ENCODE peak calls at places on chromosomes 1 and 21, in seven cellular contexts. One of them, this sample, is unnamed.

GRCh38 chr1:195745170-195746009 is 862.9 kb downstream of the KCNT2 start:
- DNase-seq in IMR-90: peak; percentile 61
- DNase-seq in esophagus squamous epithelium: no peak
- DNase-seq in effector CD4-positive, alpha-beta T cell: no peak
- DNase-seq in iris pigment epithelial cell: peak; percentile 8
- DNase-seq in activated CD4-positive, alpha-beta T cell treated with anti-CD3 and anti-CD28 coated beads, Interleukin-2, amount 50 U/mL, for 1 hour: no peak
- DNase-seq in lung: no peak
- DNase-seq in this sample: no peak

GRCh38 chr21:41612674-41613250 is 104.8 kb upstream of the TMPRSS2 start:
- DNase-seq in IMR-90: peak; percentile 90
- DNase-seq in esophagus squamous epithelium: no peak
- DNase-seq in effector CD4-positive, alpha-beta T cell: no peak
- DNase-seq in iris pigment epithelial cell: peak; percentile 72
- DNase-seq in activated CD4-positive, alpha-beta T cell treated with anti-CD3 and anti-CD28 coated beads, Interleukin-2, amount 50 U/mL, for 1 hour: peak; percentile 3
- DNase-seq in lung: peak; percentile 63
- DNase-seq in this sample: peak; percentile 53

GRCh38 chr1:244603498-244603897 is 49.4 kb upstream of the DESI2 start:
- DNase-seq in IMR-90: peak; percentile 58
- DNase-seq in esophagus squamous epithelium: no peak
- DNase-seq in effector CD4-positive, alpha-beta T cell: no peak
- DNase-seq in iris pigment epithelial cell: peak; percentile 34
- DNase-seq in activated CD4-positive, alpha-beta T cell treated with anti-CD3 and anti-CD28 coated beads, Interleukin-2, amount 50 U/mL, for 1 hour: no peak
- DNase-seq in lung: no peak
- DNase-seq in this sample: peak; percentile 13

GRCh38 chr1:113390871-113391642 is 742 bp downstream of the MAGI3 start:
- DNase-seq in IMR-90: no peak
- DNase-seq in esophagus squamous epithelium: peak; percentile 4
- DNase-seq in effector CD4-positive, alpha-beta T cell: peak; percentile 29
- DNase-seq in iris pigment epithelial cell: peak; percentile 15
- DNase-seq in activated CD4-positive, alpha-beta T cell treated with anti-CD3 and anti-CD28 coated beads, Interleukin-2, amount 50 U/mL, for 1 hour: peak; percentile 49
- DNase-seq in lung: peak; percentile 48
- DNase-seq in this sample: peak; percentile 24

GRCh38 chr1:41526956-41527561 is 42.6 kb upstream of the EDN2 start:
- DNase-seq in IMR-90: no peak
- DNase-seq in esophagus squamous epithelium: no peak
- DNase-seq in effector CD4-positive, alpha-beta T cell: no peak
- DNase-seq in iris pigment epithelial cell: no peak
- DNase-seq in activated CD4-positive, alpha-beta T cell treated with anti-CD3 and anti-CD28 coated beads, Interleukin-2, amount 50 U/mL, for 1 hour: no peak
- DNase-seq in lung: no peak
- DNase-seq in this sample: no peak

GRCh38 chr1:96999191-96999590 is 277.6 kb downstream of the PTBP2 start:
- DNase-seq in IMR-90: peak; percentile 65
- DNase-seq in esophagus squamous epithelium: no peak
- DNase-seq in effector CD4-positive, alpha-beta T cell: no peak
- DNase-seq in iris pigment epithelial cell: no peak
- DNase-seq in activated CD4-positive, alpha-beta T cell treated with anti-CD3 and anti-CD28 coated beads, Interleukin-2, amount 50 U/mL, for 1 hour: no peak
- DNase-seq in lung: no peak
- DNase-seq in this sample: peak; percentile 34

GRCh38 chr1:41708332-41708731 is 210.4 kb downstream of the HIVEP3 start:
- DNase-seq in IMR-90: no peak
- DNase-seq in esophagus squamous epithelium: no peak
- DNase-seq in effector CD4-positive, alpha-beta T cell: no peak
- DNase-seq in iris pigment epithelial cell: no peak
- DNase-seq in activated CD4-positive, alpha-beta T cell treated with anti-CD3 and anti-CD28 coated beads, Interleukin-2, amount 50 U/mL, for 1 hour: no peak
- DNase-seq in lung: no peak
- DNase-seq in this sample: no peak

GRCh38 chr1:23505851-23506250 is 21.9 kb upstream of the ASAP3 start:
- DNase-seq in IMR-90: no peak
- DNase-seq in esophagus squamous epithelium: no peak
- DNase-seq in effector CD4-positive, alpha-beta T cell: no peak
- DNase-seq in iris pigment epithelial cell: no peak
- DNase-seq in activated CD4-positive, alpha-beta T cell treated with anti-CD3 and anti-CD28 coated beads, Interleukin-2, amount 50 U/mL, for 1 hour: no peak
- DNase-seq in lung: no peak
- DNase-seq in this sample: no peak

GRCh38 chr21:29671728-29672127 is 268.1 kb downstream of the GRIK1 start:
- DNase-seq in IMR-90: no peak
- DNase-seq in esophagus squamous epithelium: no peak
- DNase-seq in effector CD4-positive, alpha-beta T cell: no peak
- DNase-seq in iris pigment epithelial cell: no peak
- DNase-seq in activated CD4-positive, alpha-beta T cell treated with anti-CD3 and anti-CD28 coated beads, Interleukin-2, amount 50 U/mL, for 1 hour: no peak
- DNase-seq in lung: no peak
- DNase-seq in this sample: no peak

GRCh38 chr1:155170806-155171205 is 2.3 kb downstream of the KRTCAP2 start:
- DNase-seq in IMR-90: no peak
- DNase-seq in esophagus squamous epithelium: no peak
- DNase-seq in effector CD4-positive, alpha-beta T cell: no peak
- DNase-seq in iris pigment epithelial cell: no peak
- DNase-seq in activated CD4-positive, alpha-beta T cell treated with anti-CD3 and anti-CD28 coated beads, Interleukin-2, amount 50 U/mL, for 1 hour: no peak
- DNase-seq in lung: no peak
- DNase-seq in this sample: no peak

GRCh38 chr1:239511865-239512264 is 125.5 kb downstream of the CHRM3 start:
- DNase-seq in IMR-90: no peak
- DNase-seq in esophagus squamous epithelium: no peak
- DNase-seq in effector CD4-positive, alpha-beta T cell: no peak
- DNase-seq in iris pigment epithelial cell: no peak
- DNase-seq in activated CD4-positive, alpha-beta T cell treated with anti-CD3 and anti-CD28 coated beads, Interleukin-2, amount 50 U/mL, for 1 hour: no peak
- DNase-seq in lung: no peak
- DNase-seq in this sample: no peak

GRCh38 chr1:226603030-226603960 is 54.7 kb downstream of the STUM start:
- DNase-seq in IMR-90: peak; percentile 48
- DNase-seq in esophagus squamous epithelium: no peak
- DNase-seq in effector CD4-positive, alpha-beta T cell: no peak
- DNase-seq in iris pigment epithelial cell: peak; percentile 46
- DNase-seq in activated CD4-positive, alpha-beta T cell treated with anti-CD3 and anti-CD28 coated beads, Interleukin-2, amount 50 U/mL, for 1 hour: no peak
- DNase-seq in lung: peak; percentile 50
- DNase-seq in this sample: no peak

GRCh38 chr1:63774617-63775417 is 1.0 kb downstream of the ROR1 start:
- DNase-seq in IMR-90: peak; percentile 36
- DNase-seq in esophagus squamous epithelium: no peak
- DNase-seq in effector CD4-positive, alpha-beta T cell: no peak
- DNase-seq in iris pigment epithelial cell: peak; percentile 63
- DNase-seq in activated CD4-positive, alpha-beta T cell treated with anti-CD3 and anti-CD28 coated beads, Interleukin-2, amount 50 U/mL, for 1 hour: no peak
- DNase-seq in lung: peak; percentile 49
- DNase-seq in this sample: no peak

GRCh38 chr1:239539856-239540255 is 153.5 kb downstream of the CHRM3 start:
- DNase-seq in IMR-90: no peak
- DNase-seq in esophagus squamous epithelium: no peak
- DNase-seq in effector CD4-positive, alpha-beta T cell: no peak
- DNase-seq in iris pigment epithelial cell: no peak
- DNase-seq in activated CD4-positive, alpha-beta T cell treated with anti-CD3 and anti-CD28 coated beads, Interleukin-2, amount 50 U/mL, for 1 hour: no peak
- DNase-seq in lung: no peak
- DNase-seq in this sample: no peak

GRCh38 chr1:100353073-100353801 is 931 bp downstream of the CDC14A start:
- DNase-seq in IMR-90: no peak
- DNase-seq in esophagus squamous epithelium: peak; percentile 15
- DNase-seq in effector CD4-positive, alpha-beta T cell: peak; percentile 21
- DNase-seq in iris pigment epithelial cell: no peak
- DNase-seq in activated CD4-positive, alpha-beta T cell treated with anti-CD3 and anti-CD28 coated beads, Interleukin-2, amount 50 U/mL, for 1 hour: peak; percentile 33
- DNase-seq in lung: peak; percentile 40
- DNase-seq in this sample: peak; percentile 18

GRCh38 chr21:38824124-38824822 is 18.5 kb downstream of the ETS2 start:
- DNase-seq in IMR-90: peak; percentile 90
- DNase-seq in esophagus squamous epithelium: no peak
- DNase-seq in effector CD4-positive, alpha-beta T cell: no peak
- DNase-seq in iris pigment epithelial cell: peak; percentile 90
- DNase-seq in activated CD4-positive, alpha-beta T cell treated with anti-CD3 and anti-CD28 coated beads, Interleukin-2, amount 50 U/mL, for 1 hour: no peak
- DNase-seq in lung: no peak
- DNase-seq in this sample: no peak

GRCh38 chr21:39961251-39961650 is 94.0 kb downstream of the PCP4 start:
- DNase-seq in IMR-90: no peak
- DNase-seq in esophagus squamous epithelium: no peak
- DNase-seq in effector CD4-positive, alpha-beta T cell: no peak
- DNase-seq in iris pigment epithelial cell: peak; percentile 7
- DNase-seq in activated CD4-positive, alpha-beta T cell treated with anti-CD3 and anti-CD28 coated beads, Interleukin-2, amount 50 U/mL, for 1 hour: no peak
- DNase-seq in lung: no peak
- DNase-seq in this sample: peak; percentile 12

GRCh38 chr1:54927475-54928240 is 40.7 kb upstream of the DHCR24 start:
- DNase-seq in IMR-90: peak; percentile 63
- DNase-seq in esophagus squamous epithelium: no peak
- DNase-seq in effector CD4-positive, alpha-beta T cell: no peak
- DNase-seq in iris pigment epithelial cell: peak; percentile 88
- DNase-seq in activated CD4-positive, alpha-beta T cell treated with anti-CD3 and anti-CD28 coated beads, Interleukin-2, amount 50 U/mL, for 1 hour: no peak
- DNase-seq in lung: no peak
- DNase-seq in this sample: no peak

GRCh38 chr1:8731162-8731561 is 86.3 kb downstream of the RERE start:
- DNase-seq in IMR-90: no peak
- DNase-seq in esophagus squamous epithelium: no peak
- DNase-seq in effector CD4-positive, alpha-beta T cell: no peak
- DNase-seq in iris pigment epithelial cell: no peak
- DNase-seq in activated CD4-positive, alpha-beta T cell treated with anti-CD3 and anti-CD28 coated beads, Interleukin-2, amount 50 U/mL, for 1 hour: no peak
- DNase-seq in lung: no peak
- DNase-seq in this sample: no peak

GRCh38 chr1:9827558-9828185 is 3.9 kb upstream of the CLSTN1 start:
- DNase-seq in IMR-90: no peak
- DNase-seq in esophagus squamous epithelium: no peak
- DNase-seq in effector CD4-positive, alpha-beta T cell: no peak
- DNase-seq in iris pigment epithelial cell: peak; percentile 70
- DNase-seq in activated CD4-positive, alpha-beta T cell treated with anti-CD3 and anti-CD28 coated beads, Interleukin-2, amount 50 U/mL, for 1 hour: no peak
- DNase-seq in lung: no peak
- DNase-seq in this sample: no peak

GRCh38 chr1:106526650-106527049 is 529.8 kb upstream of the PRMT6 start:
- DNase-seq in IMR-90: peak; percentile 46
- DNase-seq in esophagus squamous epithelium: no peak
- DNase-seq in effector CD4-positive, alpha-beta T cell: no peak
- DNase-seq in iris pigment epithelial cell: peak; percentile 29
- DNase-seq in activated CD4-positive, alpha-beta T cell treated with anti-CD3 and anti-CD28 coated beads, Interleukin-2, amount 50 U/mL, for 1 hour: no peak
- DNase-seq in lung: no peak
- DNase-seq in this sample: peak; percentile 50

GRCh38 chr1:42165511-42166210 is 1.1 kb upstream of the GUCA2A start:
- DNase-seq in IMR-90: peak; percentile 31
- DNase-seq in esophagus squamous epithelium: no peak
- DNase-seq in effector CD4-positive, alpha-beta T cell: no peak
- DNase-seq in iris pigment epithelial cell: peak; percentile 29
- DNase-seq in activated CD4-positive, alpha-beta T cell treated with anti-CD3 and anti-CD28 coated beads, Interleukin-2, amount 50 U/mL, for 1 hour: no peak
- DNase-seq in lung: peak; percentile 91
- DNase-seq in this sample: peak; percentile 52

GRCh38 chr1:81982523-81982922 is 181.8 kb downstream of the ADGRL2 start:
- DNase-seq in IMR-90: no peak
- DNase-seq in esophagus squamous epithelium: no peak
- DNase-seq in effector CD4-positive, alpha-beta T cell: no peak
- DNase-seq in iris pigment epithelial cell: no peak
- DNase-seq in activated CD4-positive, alpha-beta T cell treated with anti-CD3 and anti-CD28 coated beads, Interleukin-2, amount 50 U/mL, for 1 hour: no peak
- DNase-seq in lung: no peak
- DNase-seq in this sample: no peak

GRCh38 chr1:174836543-174836942 is 163.2 kb upstream of the CACYBP start:
- DNase-seq in IMR-90: peak; percentile 2
- DNase-seq in esophagus squamous epithelium: no peak
- DNase-seq in effector CD4-positive, alpha-beta T cell: no peak
- DNase-seq in iris pigment epithelial cell: peak; percentile 8
- DNase-seq in activated CD4-positive, alpha-beta T cell treated with anti-CD3 and anti-CD28 coated beads, Interleukin-2, amount 50 U/mL, for 1 hour: no peak
- DNase-seq in lung: no peak
- DNase-seq in this sample: no peak

GRCh38 chr1:2087766-2088165 is 37.6 kb downstream of the PRKCZ start:
- DNase-seq in IMR-90: no peak
- DNase-seq in esophagus squamous epithelium: no peak
- DNase-seq in effector CD4-positive, alpha-beta T cell: no peak
- DNase-seq in iris pigment epithelial cell: no peak
- DNase-seq in activated CD4-positive, alpha-beta T cell treated with anti-CD3 and anti-CD28 coated beads, Interleukin-2, amount 50 U/mL, for 1 hour: no peak
- DNase-seq in lung: no peak
- DNase-seq in this sample: no peak

GRCh38 chr1:231162300-231162969 is 577 bp downstream of the TRIM67 start:
- DNase-seq in IMR-90: peak; percentile 26
- DNase-seq in esophagus squamous epithelium: no peak
- DNase-seq in effector CD4-positive, alpha-beta T cell: no peak
- DNase-seq in iris pigment epithelial cell: peak; percentile 59
- DNase-seq in activated CD4-positive, alpha-beta T cell treated with anti-CD3 and anti-CD28 coated beads, Interleukin-2, amount 50 U/mL, for 1 hour: peak; percentile 14
- DNase-seq in lung: no peak
- DNase-seq in this sample: no peak

GRCh38 chr1:231969078-231969477 is 342.5 kb downstream of the DISC1 start:
- DNase-seq in IMR-90: no peak
- DNase-seq in esophagus squamous epithelium: no peak
- DNase-seq in effector CD4-positive, alpha-beta T cell: no peak
- DNase-seq in iris pigment epithelial cell: no peak
- DNase-seq in activated CD4-positive, alpha-beta T cell treated with anti-CD3 and anti-CD28 coated beads, Interleukin-2, amount 50 U/mL, for 1 hour: no peak
- DNase-seq in lung: no peak
- DNase-seq in this sample: no peak